ENCODE peak calls at places on chromosomes 7 and 10, in nine cellular contexts. R, G, M, P, A, U, S, Q and K are unnamed samples.

GRCh38 chr10:50464004-50464409 is 159.7 kb downstream of the SGMS1 start:
- DNase-seq in A (no peak), S (no peak), G (peak), Q (no peak), R (no peak), P (no peak), M (no peak), U (no peak), K (no peak)

GRCh38 chr10:129628823-129629222 is 161.8 kb downstream of the MGMT start:
- DNase-seq in G (no peak), U (no peak), R (no peak), Q (no peak), M (no peak), P (no peak), S (no peak), A (no peak), K (no peak)

GRCh38 chr7:106768324-106768751 is 96.7 kb upstream of the PIK3CG start:
- DNase-seq in G (no peak), S (no peak), A (no peak), R (no peak), U (no peak), P (no peak), Q (no peak), M (no peak), K (no peak)

GRCh38 chr10:58919927-58920654 is 256.4 kb upstream of the PHYHIPL start:
- DNase-seq in P (peak), G (peak), A (no peak), R (no peak), Q (no peak), M (no peak), S (no peak), U (no peak), K (no peak)

GRCh38 chr7:12572941-12573340 is 2.4 kb downstream of the SCIN start:
- DNase-seq in U (no peak), R (no peak), M (no peak), Q (no peak), P (no peak), G (no peak), A (no peak), S (no peak), K (no peak)

GRCh38 chr10:69345402-69345801 is 67.1 kb downstream of the HK1 start:
- DNase-seq in M (peak), G (no peak), A (no peak), Q (no peak), R (no peak), S (no peak), P (no peak), U (peak), K (peak)

GRCh38 chr7:100493476-100494264 is 9.9 kb downstream of the NYAP1 start:
- DNase-seq in P (no peak), S (no peak), M (peak), A (no peak), G (no peak), U (no peak), R (no peak), Q (peak), K (peak)

GRCh38 chr10:86655173-86655540 is 810 bp downstream of the OPN4 start:
- DNase-seq in U (no peak), P (no peak), M (peak), S (no peak), G (no peak), A (no peak), Q (no peak), R (peak), K (no peak)

GRCh38 chr7:45026984-45027773 is 27.2 kb downstream of the CCM2 start:
- DNase-seq in S (peak), U (no peak), M (no peak), P (no peak), G (peak), R (no peak), Q (peak), A (no peak), K (no peak)

GRCh38 chr7:65269150-65269856 is 104.4 kb upstream of the ZNF92 start:
- DNase-seq in Q (peak), G (peak), U (peak), S (no peak), M (peak), R (no peak), A (no peak), P (no peak), K (peak)

GRCh38 chr10:46301721-46302479 is 15.1 kb downstream of the ANTXRL start:
- DNase-seq in Q (no peak), M (no peak), S (peak), G (no peak), P (no peak), U (no peak), A (no peak), R (no peak), K (no peak)

DNA sequence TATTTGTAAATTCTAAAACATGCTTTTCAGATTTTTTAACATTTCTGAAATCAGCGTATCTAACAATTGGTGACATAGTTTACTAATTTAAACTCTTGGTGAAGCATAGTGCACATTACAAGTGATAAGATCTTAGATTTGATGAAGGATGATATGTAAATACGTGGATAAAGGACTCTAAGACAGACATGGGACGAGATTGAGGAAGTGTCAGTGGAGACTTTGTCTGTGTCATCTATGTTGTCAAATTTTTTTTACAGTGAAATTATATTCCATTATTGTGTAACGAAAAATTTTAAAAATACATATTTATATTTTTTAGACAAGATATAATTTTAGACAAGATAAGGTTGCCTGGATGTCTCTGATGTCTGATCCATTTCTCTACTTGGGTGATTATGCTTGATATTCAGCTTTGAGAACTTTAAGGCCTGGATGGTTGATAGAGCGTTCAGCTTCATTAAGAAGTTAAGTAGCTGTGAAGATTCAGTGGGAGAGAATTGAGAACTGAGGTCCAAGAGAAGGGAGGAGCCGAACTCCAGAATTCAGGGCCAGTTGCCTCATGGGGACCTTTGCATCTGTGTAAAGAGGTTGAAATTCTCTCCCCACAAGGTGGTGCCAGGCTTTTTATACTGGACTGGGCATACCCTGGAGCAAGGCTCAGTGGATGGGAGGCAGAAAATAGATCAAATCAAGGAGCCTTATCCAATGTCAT is 62.7 kb downstream of the KAT6B start:
- DNase-seq in Q (no peak), S (no peak), M (peak), R (no peak), G (no peak), U (no peak), P (peak), A (no peak), K (no peak)
- TF ChIP-seq CTCF in Q (no peak), S (no peak), M (peak), R (no peak), G (no peak), U (no peak), P (peak), A (no peak), K (peak)

GRCh38 chr10:119410361-119411116 is 132.0 kb downstream of the RGS10 start:
- DNase-seq in R (no peak), U (no peak), S (no peak), G (no peak), A (no peak), P (no peak), Q (no peak), M (no peak), K (no peak)

GRCh38 chr10:119409385-119409784 is 133.1 kb downstream of the RGS10 start:
- DNase-seq in R (no peak), S (no peak), M (no peak), A (no peak), Q (no peak), G (no peak), U (no peak), P (no peak), K (no peak)

GRCh38 chr10:119408072-119408471 is 134.4 kb downstream of the RGS10 start:
- DNase-seq in A (no peak), S (no peak), G (no peak), P (no peak), R (no peak), M (no peak), U (no peak), Q (no peak), K (no peak)

GRCh38 chr10:119409906-119410305 is 132.6 kb downstream of the RGS10 start:
- DNase-seq in A (no peak), S (peak), P (no peak), M (no peak), U (no peak), Q (peak), G (peak), R (no peak), K (no peak)

GRCh38 chr10:119408969-119409371 is 133.5 kb downstream of the RGS10 start:
- DNase-seq in Q (peak), M (no peak), S (no peak), P (no peak), A (no peak), R (no peak), G (peak), U (no peak), K (no peak)
- H3K27ac ChIP-seq in Q (peak), M (no peak), S (no peak), P (no peak), A (no peak), R (no peak), G (peak), U (no peak), K (no peak)

DNA sequence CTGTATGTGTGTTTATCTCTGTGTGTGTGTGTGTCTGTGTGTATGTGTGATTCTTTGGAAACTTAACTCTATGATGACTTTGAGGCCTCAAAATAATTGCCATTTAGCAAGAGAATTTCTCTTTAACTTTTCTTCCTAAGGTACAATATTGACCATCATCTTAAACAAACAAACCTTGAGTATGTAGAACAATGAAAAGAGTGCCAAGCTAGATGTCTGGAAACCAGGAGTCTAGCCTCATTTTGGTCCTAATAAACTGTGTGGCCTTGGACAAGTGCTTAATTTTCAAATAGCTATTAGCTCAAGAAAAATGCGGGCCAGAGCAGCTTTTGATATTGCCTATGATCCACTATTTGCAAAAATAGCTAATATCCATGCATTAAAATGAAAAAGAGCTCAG is 119.3 kb downstream of the RNLS start:
- DNase-seq in S (no peak), U (no peak), A (no peak), Q (no peak), M (no peak), R (no peak), P (no peak), G (no peak), K (no peak)
- TF ChIP-seq CTCF in S (no peak), U (no peak), A (no peak), Q (no peak), M (no peak), R (no peak), P (no peak), G (no peak), K (no peak)

DNA sequence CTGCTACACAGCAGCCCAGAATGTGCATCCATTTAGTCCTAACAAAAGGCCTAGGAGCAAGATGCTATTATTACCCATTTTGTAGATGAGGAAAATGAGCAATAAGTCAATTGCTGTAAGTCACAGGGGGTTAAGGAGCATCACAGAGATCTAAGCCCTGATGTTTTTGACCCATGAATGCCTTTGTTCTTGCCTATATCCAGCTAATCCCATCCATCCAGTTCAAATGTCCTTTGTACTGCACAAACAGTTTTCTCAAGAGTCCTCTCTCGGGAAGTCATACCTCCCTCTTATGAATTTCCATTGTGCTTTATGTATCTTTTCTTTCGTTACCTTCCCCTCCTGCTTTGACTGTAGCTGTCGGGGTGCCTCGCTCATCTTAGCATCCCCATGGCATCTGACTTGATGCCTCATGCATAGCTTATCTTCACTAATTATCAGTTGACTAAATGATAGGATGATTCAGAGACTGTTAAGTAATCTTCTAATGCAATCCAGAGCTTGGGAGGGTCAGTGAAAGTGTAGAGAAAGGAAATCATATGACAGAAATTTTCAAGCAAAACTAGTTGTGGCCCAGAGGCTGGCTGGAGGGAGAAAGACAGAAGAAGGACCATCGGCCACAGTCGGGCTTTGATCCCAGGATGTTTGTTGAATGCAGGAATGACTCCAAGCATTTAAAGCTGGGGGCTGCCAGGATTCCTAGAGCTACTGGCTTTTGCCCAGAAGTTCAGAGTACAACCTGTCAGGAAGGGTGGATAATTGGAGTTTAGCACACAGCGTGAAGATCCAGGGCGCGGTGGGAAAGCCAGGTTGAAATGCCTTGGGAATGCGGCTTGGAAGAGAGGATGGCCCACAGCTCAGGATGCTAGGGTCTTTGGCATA is 23.5 kb downstream of the BLVRA start:
- DNase-seq in G (peak), M (no peak), Q (no peak), U (no peak), A (no peak), S (peak), P (no peak), R (no peak), K (no peak)
- H3K27ac ChIP-seq in G (no peak), M (no peak), Q (no peak), U (no peak), A (no peak), S (no peak), P (no peak), R (no peak), K (no peak)

DNA sequence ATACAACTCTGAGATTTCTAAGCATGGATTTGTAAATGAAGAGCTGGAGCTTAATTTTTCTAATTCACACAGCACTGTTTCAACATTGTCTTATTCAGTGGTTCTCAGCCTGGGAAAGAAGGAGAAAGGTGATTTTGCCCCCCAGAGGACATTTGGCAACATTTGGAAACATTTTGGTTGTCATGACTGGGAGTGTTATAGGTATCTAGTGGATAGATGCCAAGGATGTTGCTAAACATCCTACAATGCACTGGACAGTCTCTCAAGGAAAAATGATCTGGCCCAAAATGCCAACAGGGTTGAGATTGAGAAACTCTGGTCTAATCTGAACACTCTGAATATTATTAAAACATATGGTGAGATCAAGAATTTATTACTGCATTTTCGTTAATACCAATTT is 3.8 kb upstream of the CAV2 start:
- DNase-seq in R (no peak), G (peak), P (peak), Q (no peak), U (no peak), S (no peak), M (no peak), A (no peak), K (no peak)
- TF ChIP-seq CTCF in R (no peak), G (no peak), P (no peak), Q (no peak), U (peak), S (no peak), M (peak), A (no peak), K (no peak)

GRCh38 chr7:132656846-132657776 is 80.8 kb upstream of the PLXNA4 start:
- DNase-seq in S (no peak), G (peak), U (no peak), P (peak), R (no peak), Q (peak), M (peak), A (no peak), K (peak)

GRCh38 chr7:132655071-132655761 is 78.9 kb upstream of the PLXNA4 start:
- DNase-seq in U (peak), M (peak), Q (peak), A (no peak), R (no peak), P (no peak), S (peak), G (no peak), K (no peak)

GRCh38 chr7:132653364-132653930 is 77.2 kb upstream of the PLXNA4 start:
- DNase-seq in R (no peak), P (no peak), S (no peak), A (no peak), G (no peak), M (no peak), U (no peak), Q (no peak), K (no peak)

GRCh38 chr7:132652507-132652906 is 76.2 kb upstream of the PLXNA4 start:
- DNase-seq in R (no peak), U (no peak), S (no peak), P (no peak), G (no peak), A (no peak), Q (no peak), M (no peak), K (no peak)

DNA sequence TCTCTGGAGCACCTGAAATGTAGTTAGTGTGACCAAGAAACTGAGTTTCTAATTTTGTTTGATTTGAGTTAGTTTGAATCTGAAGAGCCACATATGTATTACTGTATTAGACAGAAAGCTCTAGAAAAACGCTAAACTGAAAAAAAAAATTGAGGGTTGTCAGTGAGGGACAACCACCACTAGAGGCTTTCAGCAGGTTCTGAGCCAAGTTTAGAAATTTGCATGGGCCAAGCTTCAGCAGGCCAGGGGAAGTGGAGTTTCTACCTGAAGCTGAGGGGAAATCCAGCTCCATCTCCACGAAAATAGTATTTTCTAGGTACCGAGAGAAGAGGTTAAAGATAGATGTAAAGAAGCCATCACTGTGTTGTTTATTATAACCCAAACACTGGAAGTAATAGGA is 77.9 kb upstream of the PLXNA4 start:
- DNase-seq in G (no peak), S (no peak), A (no peak), R (no peak), M (peak), U (peak), P (peak), Q (no peak), K (no peak)
- H3K27ac ChIP-seq in G (no peak), S (no peak), A (no peak), R (no peak), M (no peak), U (no peak), P (no peak), Q (no peak), K (no peak)

DNA sequence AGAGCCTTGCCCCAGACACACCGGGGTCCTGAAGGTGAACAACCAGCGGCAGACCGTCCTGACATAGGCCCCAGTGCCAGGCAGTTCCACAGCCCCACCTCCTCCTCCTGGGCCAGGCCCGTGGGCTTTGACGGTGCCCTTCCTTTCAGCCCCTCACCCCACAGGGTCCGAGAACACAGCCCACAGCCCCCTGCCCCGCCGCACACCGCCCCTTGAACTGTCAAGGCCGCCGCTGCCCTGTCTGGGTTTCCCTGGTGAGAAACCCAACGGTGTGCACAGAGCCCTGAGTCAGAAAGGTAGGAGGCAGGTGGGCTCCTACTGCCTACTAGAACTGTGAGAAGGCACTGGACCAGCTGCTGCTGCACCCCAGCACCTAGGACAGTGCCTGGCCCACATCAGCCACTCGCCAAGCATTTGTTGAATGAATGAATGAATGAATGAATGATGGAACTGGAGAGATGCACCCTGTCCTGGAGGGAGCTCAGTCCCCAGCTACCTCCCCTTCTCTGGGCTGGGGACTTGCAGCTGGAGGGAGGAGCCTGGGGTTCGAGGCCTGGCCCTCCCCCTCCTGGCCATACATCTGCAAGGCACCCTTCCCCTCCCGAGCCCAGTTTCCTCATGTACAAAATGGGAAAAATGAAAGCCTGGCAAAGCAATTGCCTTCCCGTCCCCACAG is 117.9 kb downstream of the SLIT1 start:
- DNase-seq in R (no peak), A (no peak), U (no peak), Q (no peak), P (no peak), M (peak), S (no peak), G (no peak), K (no peak)
- TF ChIP-seq CTCF in R (no peak), A (no peak), U (peak), Q (no peak), P (no peak), M (peak), S (no peak), G (no peak), K (peak)

GRCh38 chr10:73248259-73248724 is 1.2 kb upstream of the DNAJC9 start:
- DNase-seq in S (no peak), R (no peak), U (no peak), M (no peak), A (no peak), P (peak), Q (no peak), G (no peak), K (no peak)

GRCh38 chr10:73244866-73245477 is 2.1 kb downstream of the DNAJC9 start:
- DNase-seq in U (no peak), A (no peak), M (no peak), R (no peak), S (no peak), Q (peak), P (no peak), G (no peak), K (no peak)

GRCh38 chr10:73246783-73247508 is at the start of gene DNAJC9:
- DNase-seq in U (peak), P (peak), M (peak), Q (peak), R (peak), G (peak), A (peak), S (peak), K (peak)

GRCh38 chr10:73247509-73248258 is 629 bp upstream of the DNAJC9 start:
- DNase-seq in R (no peak), G (peak), S (no peak), U (no peak), Q (no peak), A (no peak), M (no peak), P (peak), K (no peak)

DNA sequence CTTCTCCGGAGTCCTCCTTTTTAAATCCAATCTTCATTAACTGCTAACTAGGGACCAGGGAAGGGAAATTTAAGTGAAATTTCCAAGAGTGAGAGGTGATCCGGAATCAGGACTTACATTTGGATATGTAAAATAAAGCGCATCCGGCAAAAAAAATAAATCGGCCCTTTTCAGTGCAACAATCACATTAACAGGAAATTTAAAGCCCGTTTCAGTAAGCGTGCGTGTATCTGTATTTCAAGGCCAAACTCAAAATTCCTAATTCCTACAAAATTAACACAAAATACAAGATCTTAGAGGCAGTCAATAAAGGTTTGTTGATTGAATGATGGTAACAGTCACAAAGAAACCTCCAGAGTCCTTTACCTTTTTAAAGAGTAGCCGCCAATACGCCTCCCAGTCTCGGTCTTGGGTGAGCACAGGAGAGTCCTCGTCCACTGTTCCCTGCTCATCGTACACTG is 703 bp downstream of the DNAJC9 start:
- DNase-seq in M (no peak), U (no peak), G (no peak), R (no peak), A (no peak), P (no peak), S (no peak), Q (peak), K (no peak)
- H3K27ac ChIP-seq in M (peak), U (peak), G (peak), R (peak), A (peak), P (peak), S (peak), Q (peak), K (peak)